ENCODE peak calls at places on chromosomes 7 and 10, in seven cellular contexts. One of them, this sample, is unnamed.

GRCh38 chr10:11272915-11273389 is 255.3 kb downstream of the CELF2 start:
- DNase-seq in cardiac muscle cell: no peak
- DNase-seq in pancreas: no peak
- DNase-seq in BE2C: no peak
- DNase-seq in prostate gland: no peak
- DNase-seq in fibroblast of villous mesenchyme: no peak
- DNase-seq in spleen: no peak
- DNase-seq in this sample: no peak

GRCh38 chr7:115299379-115300038 is 377.6 kb downstream of the MDFIC start:
- DNase-seq in BE2C: no peak
- DNase-seq in spleen: no peak
- DNase-seq in cardiac muscle cell: no peak
- DNase-seq in pancreas: no peak
- DNase-seq in prostate gland: no peak
- DNase-seq in fibroblast of villous mesenchyme: no peak
- DNase-seq in this sample: no peak

GRCh38 chr10:118563373-118563890 is 32.0 kb downstream of the PRLHR start:
- DNase-seq in spleen: no peak
- DNase-seq in cardiac muscle cell: no peak
- DNase-seq in prostate gland: no peak
- DNase-seq in pancreas: no peak
- DNase-seq in fibroblast of villous mesenchyme: no peak
- DNase-seq in BE2C: no peak
- DNase-seq in this sample: no peak

GRCh38 chr10:99540673-99541531 is 8.2 kb downstream of the NKX2-3 start:
- DNase-seq in BE2C: no peak
- DNase-seq in fibroblast of villous mesenchyme: no peak
- DNase-seq in spleen: no peak
- DNase-seq in prostate gland: no peak
- DNase-seq in cardiac muscle cell: peak
- DNase-seq in pancreas: peak
- DNase-seq in this sample: no peak

GRCh38 chr10:96651998-96652431 is 65.2 kb upstream of the TM9SF3 start:
- DNase-seq in fibroblast of villous mesenchyme: no peak
- DNase-seq in cardiac muscle cell: no peak
- DNase-seq in BE2C: no peak
- DNase-seq in prostate gland: no peak
- DNase-seq in spleen: peak
- DNase-seq in pancreas: no peak
- DNase-seq in this sample: no peak

GRCh38 chr7:83524286-83525075 is 124.5 kb downstream of the SEMA3E start:
- DNase-seq in cardiac muscle cell: no peak
- DNase-seq in pancreas: no peak
- DNase-seq in prostate gland: no peak
- DNase-seq in fibroblast of villous mesenchyme: no peak
- DNase-seq in spleen: no peak
- DNase-seq in BE2C: no peak
- DNase-seq in this sample: no peak

GRCh38 chr7:111873963-111874693 is 311.8 kb upstream of the IMMP2L start:
- DNase-seq in spleen: no peak
- DNase-seq in prostate gland: no peak
- DNase-seq in fibroblast of villous mesenchyme: peak
- DNase-seq in cardiac muscle cell: no peak
- DNase-seq in BE2C: no peak
- DNase-seq in pancreas: no peak
- DNase-seq in this sample: peak

GRCh38 chr10:71963756-71964668 is at the start of gene CHST3:
- DNase-seq in pancreas: peak
- DNase-seq in prostate gland: peak
- DNase-seq in fibroblast of villous mesenchyme: peak
- DNase-seq in cardiac muscle cell: peak
- DNase-seq in spleen: no peak
- DNase-seq in BE2C: peak
- DNase-seq in this sample: peak

GRCh38 chr7:17033245-17033644 is 151.5 kb upstream of the AGR3 start:
- DNase-seq in spleen: peak
- DNase-seq in prostate gland: no peak
- DNase-seq in fibroblast of villous mesenchyme: no peak
- DNase-seq in BE2C: no peak
- DNase-seq in pancreas: no peak
- DNase-seq in cardiac muscle cell: no peak
- DNase-seq in this sample: no peak

GRCh38 chr7:55019329-55019690 is 493 bp downstream of the EGFR start:
- DNase-seq in fibroblast of villous mesenchyme: peak
- DNase-seq in prostate gland: peak
- DNase-seq in pancreas: peak
- DNase-seq in spleen: no peak
- DNase-seq in cardiac muscle cell: peak
- DNase-seq in BE2C: peak
- DNase-seq in this sample: no peak

GRCh38 chr10:88154596-88155250 is 291.3 kb downstream of the PTEN start:
- DNase-seq in spleen: no peak
- DNase-seq in pancreas: no peak
- DNase-seq in fibroblast of villous mesenchyme: peak
- DNase-seq in BE2C: no peak
- DNase-seq in prostate gland: no peak
- DNase-seq in cardiac muscle cell: no peak
- DNase-seq in this sample: peak

GRCh38 chr10:13056461-13057077 is 43.4 kb upstream of the OPTN start:
- DNase-seq in pancreas: no peak
- DNase-seq in fibroblast of villous mesenchyme: peak
- DNase-seq in BE2C: peak
- DNase-seq in spleen: no peak
- DNase-seq in cardiac muscle cell: peak
- DNase-seq in prostate gland: no peak
- DNase-seq in this sample: peak

GRCh38 chr7:83824214-83824613 is 175.3 kb upstream of the SEMA3E start:
- DNase-seq in spleen: no peak
- DNase-seq in prostate gland: no peak
- DNase-seq in pancreas: no peak
- DNase-seq in cardiac muscle cell: no peak
- DNase-seq in BE2C: no peak
- DNase-seq in fibroblast of villous mesenchyme: no peak
- DNase-seq in this sample: peak

GRCh38 chr7:151327022-151327421 is 14.6 kb upstream of the NUB1 start:
- DNase-seq in prostate gland: no peak
- DNase-seq in BE2C: no peak
- DNase-seq in pancreas: no peak
- DNase-seq in cardiac muscle cell: no peak
- DNase-seq in spleen: no peak
- DNase-seq in fibroblast of villous mesenchyme: no peak
- DNase-seq in this sample: no peak

GRCh38 chr7:37706807-37707206 is 23.2 kb downstream of the GPR141 start:
- DNase-seq in prostate gland: no peak
- DNase-seq in pancreas: no peak
- DNase-seq in fibroblast of villous mesenchyme: no peak
- DNase-seq in cardiac muscle cell: no peak
- DNase-seq in BE2C: no peak
- DNase-seq in spleen: no peak
- DNase-seq in this sample: no peak

GRCh38 chr7:74554178-74554577 is 100.5 kb downstream of the GTF2IRD1 start:
- DNase-seq in BE2C: no peak
- DNase-seq in prostate gland: no peak
- DNase-seq in pancreas: no peak
- DNase-seq in spleen: no peak
- DNase-seq in fibroblast of villous mesenchyme: no peak
- DNase-seq in cardiac muscle cell: no peak
- DNase-seq in this sample: no peak

GRCh38 chr10:114048472-114048871 is 4.8 kb downstream of the ADRB1 start:
- DNase-seq in prostate gland: no peak
- DNase-seq in fibroblast of villous mesenchyme: no peak
- DNase-seq in BE2C: no peak
- DNase-seq in cardiac muscle cell: no peak
- DNase-seq in pancreas: no peak
- DNase-seq in spleen: no peak
- DNase-seq in this sample: no peak

GRCh38 chr7:28754027-28754426 is 204.1 kb downstream of the TRIL start:
- DNase-seq in cardiac muscle cell: no peak
- DNase-seq in pancreas: no peak
- DNase-seq in spleen: no peak
- DNase-seq in prostate gland: no peak
- DNase-seq in fibroblast of villous mesenchyme: peak
- DNase-seq in BE2C: no peak
- DNase-seq in this sample: peak

GRCh38 chr7:42972703-42973500 is 40.7 kb downstream of the MRPL32 start:
- DNase-seq in pancreas: peak
- DNase-seq in BE2C: no peak
- DNase-seq in fibroblast of villous mesenchyme: peak
- DNase-seq in cardiac muscle cell: peak
- DNase-seq in spleen: no peak
- DNase-seq in prostate gland: no peak
- DNase-seq in this sample: peak

GRCh38 chr10:67602268-67602950 is 93.6 kb downstream of the CTNNA3 start:
- DNase-seq in prostate gland: no peak
- DNase-seq in spleen: no peak
- DNase-seq in cardiac muscle cell: no peak
- DNase-seq in BE2C: no peak
- DNase-seq in pancreas: no peak
- DNase-seq in fibroblast of villous mesenchyme: peak
- DNase-seq in this sample: peak

GRCh38 chr10:98675902-98676301 is 229.2 kb upstream of the HPS1 start:
- DNase-seq in spleen: no peak
- DNase-seq in BE2C: no peak
- DNase-seq in cardiac muscle cell: no peak
- DNase-seq in prostate gland: no peak
- DNase-seq in pancreas: no peak
- DNase-seq in fibroblast of villous mesenchyme: no peak
- DNase-seq in this sample: no peak

GRCh38 chr10:72483452-72483851 is 128.7 kb upstream of the DNAJB12 start:
- DNase-seq in pancreas: no peak
- DNase-seq in BE2C: no peak
- DNase-seq in fibroblast of villous mesenchyme: no peak
- DNase-seq in spleen: peak
- DNase-seq in prostate gland: no peak
- DNase-seq in cardiac muscle cell: no peak
- DNase-seq in this sample: no peak

GRCh38 chr7:3318874-3319273 is 17.8 kb downstream of the SDK1 start:
- DNase-seq in spleen: no peak
- DNase-seq in cardiac muscle cell: no peak
- DNase-seq in pancreas: no peak
- DNase-seq in BE2C: no peak
- DNase-seq in fibroblast of villous mesenchyme: no peak
- DNase-seq in prostate gland: no peak
- DNase-seq in this sample: no peak

GRCh38 chr10:10499839-10500238 is 517.8 kb upstream of the CELF2 start:
- DNase-seq in fibroblast of villous mesenchyme: peak
- DNase-seq in cardiac muscle cell: no peak
- DNase-seq in spleen: no peak
- DNase-seq in BE2C: no peak
- DNase-seq in prostate gland: no peak
- DNase-seq in pancreas: no peak
- DNase-seq in this sample: peak

GRCh38 chr7:37265876-37266275 is 182.8 kb downstream of the ELMO1 start:
- DNase-seq in cardiac muscle cell: no peak
- DNase-seq in spleen: no peak
- DNase-seq in prostate gland: no peak
- DNase-seq in fibroblast of villous mesenchyme: no peak
- DNase-seq in pancreas: no peak
- DNase-seq in BE2C: no peak
- DNase-seq in this sample: no peak

GRCh38 chr7:44431091-44431608 is 59.3 kb downstream of the NUDCD3 start:
- DNase-seq in fibroblast of villous mesenchyme: no peak
- DNase-seq in prostate gland: no peak
- DNase-seq in cardiac muscle cell: peak
- DNase-seq in spleen: no peak
- DNase-seq in BE2C: peak
- DNase-seq in pancreas: peak
- DNase-seq in this sample: no peak
- TF ChIP-seq CTCF in fibroblast of villous mesenchyme: no peak
- TF ChIP-seq CTCF in prostate gland: no peak
- TF ChIP-seq CTCF in cardiac muscle cell: no peak
- TF ChIP-seq CTCF in spleen: no peak
- TF ChIP-seq CTCF in BE2C: peak
- TF ChIP-seq CTCF in pancreas: no peak
- TF ChIP-seq CTCF in this sample: no peak

GRCh38 chr10:110228066-110228465 is 20.7 kb downstream of the MXI1 start:
- DNase-seq in BE2C: no peak
- DNase-seq in fibroblast of villous mesenchyme: no peak
- DNase-seq in spleen: peak
- DNase-seq in prostate gland: no peak
- DNase-seq in cardiac muscle cell: no peak
- DNase-seq in pancreas: no peak
- DNase-seq in this sample: no peak
- H3K4me3 ChIP-seq in BE2C: no peak
- H3K4me3 ChIP-seq in fibroblast of villous mesenchyme: no peak
- H3K4me3 ChIP-seq in spleen: peak
- H3K4me3 ChIP-seq in prostate gland: no peak
- H3K4me3 ChIP-seq in cardiac muscle cell: peak
- H3K4me3 ChIP-seq in pancreas: no peak
- H3K4me3 ChIP-seq in this sample: no peak

GRCh38 chr7:142299226-142299625 is 41.4 kb upstream of the PRSS58 start:
- DNase-seq in cardiac muscle cell: no peak
- DNase-seq in spleen: no peak
- DNase-seq in pancreas: no peak
- DNase-seq in fibroblast of villous mesenchyme: no peak
- DNase-seq in BE2C: no peak
- DNase-seq in prostate gland: no peak
- DNase-seq in this sample: no peak

GRCh38 chr7:142300689-142301088 is 42.8 kb upstream of the PRSS58 start:
- DNase-seq in pancreas: no peak
- DNase-seq in fibroblast of villous mesenchyme: no peak
- DNase-seq in cardiac muscle cell: no peak
- DNase-seq in prostate gland: no peak
- DNase-seq in BE2C: no peak
- DNase-seq in spleen: no peak
- DNase-seq in this sample: peak

GRCh38 chr7:142301299-142301698 is 43.4 kb upstream of the PRSS58 start:
- DNase-seq in BE2C: no peak
- DNase-seq in pancreas: no peak
- DNase-seq in cardiac muscle cell: no peak
- DNase-seq in fibroblast of villous mesenchyme: no peak
- DNase-seq in spleen: no peak
- DNase-seq in prostate gland: no peak
- DNase-seq in this sample: peak

GRCh38 chr7:142298631-142299030 is 40.8 kb upstream of the PRSS58 start:
- DNase-seq in pancreas: no peak
- DNase-seq in prostate gland: no peak
- DNase-seq in BE2C: no peak
- DNase-seq in cardiac muscle cell: no peak
- DNase-seq in spleen: no peak
- DNase-seq in fibroblast of villous mesenchyme: no peak
- DNase-seq in this sample: no peak

GRCh38 chr7:142298009-142298408 is 40.2 kb upstream of the PRSS58 start:
- DNase-seq in cardiac muscle cell: peak
- DNase-seq in fibroblast of villous mesenchyme: no peak
- DNase-seq in BE2C: no peak
- DNase-seq in pancreas: no peak
- DNase-seq in prostate gland: no peak
- DNase-seq in spleen: no peak
- DNase-seq in this sample: peak
- TF ChIP-seq CTCF in cardiac muscle cell: no peak
- TF ChIP-seq CTCF in fibroblast of villous mesenchyme: peak
- TF ChIP-seq CTCF in BE2C: peak
- TF ChIP-seq CTCF in pancreas: no peak
- TF ChIP-seq CTCF in prostate gland: no peak
- TF ChIP-seq CTCF in spleen: no peak
- TF ChIP-seq CTCF in this sample: peak

DNA sequence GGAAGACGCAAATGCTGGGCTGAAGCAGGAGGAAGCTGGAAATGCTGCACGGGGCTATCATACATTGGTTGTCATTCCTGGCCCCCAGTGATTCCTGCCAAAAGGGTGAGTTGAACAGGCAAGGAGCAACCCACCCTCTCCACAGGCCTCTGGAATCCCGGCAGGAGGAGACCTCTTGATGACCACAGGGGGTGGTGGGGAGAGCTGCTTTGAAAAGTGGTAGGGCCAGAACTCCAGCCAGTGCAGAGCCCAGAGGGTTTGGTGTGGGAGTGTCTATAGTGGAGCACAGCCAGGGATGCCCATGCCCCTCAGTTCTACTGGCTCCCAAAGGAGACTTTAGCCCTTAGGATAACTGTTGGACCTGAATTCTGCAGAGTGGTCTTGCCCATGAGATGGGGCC is 89.2 kb downstream of the SAMD9 start:
- DNase-seq in spleen: no peak
- DNase-seq in cardiac muscle cell: no peak
- DNase-seq in fibroblast of villous mesenchyme: no peak
- DNase-seq in BE2C: no peak
- DNase-seq in pancreas: no peak
- DNase-seq in prostate gland: no peak
- DNase-seq in this sample: no peak
- H3K4me3 ChIP-seq in spleen: no peak
- H3K4me3 ChIP-seq in cardiac muscle cell: no peak
- H3K4me3 ChIP-seq in fibroblast of villous mesenchyme: no peak
- H3K4me3 ChIP-seq in BE2C: no peak
- H3K4me3 ChIP-seq in pancreas: no peak
- H3K4me3 ChIP-seq in prostate gland: no peak
- H3K4me3 ChIP-seq in this sample: no peak